ENCODE peak calls at places on chromosomes 13 and 19, in ten cellular contexts. M is pancreas; D is CD8-positive, alpha-beta T cell; R is fibroblast of lung; U is HuH-7.5; W is NCI-H1105; X is amniotic stem cell; N is lung; Q is brain pericyte; H is sciatic nerve. F is an unnamed sample.

GRCh38 chr19:30326076-30326710 is 46.0 kb upstream of the ZNF536 start:
- DNase-seq in M (no peak), N (no peak), R (no peak), U (no peak), W (no peak), H (no peak), D (no peak), X (no peak), Q (no peak), F (no peak)

GRCh38 chr13:33213024-33213795 is 72.3 kb downstream of the STARD13 start:
- DNase-seq in N (no peak), H (no peak), R (no peak), W (no peak), X (no peak), D (no peak), M (no peak), Q (no peak), U (no peak), F (no peak)

GRCh38 chr13:28478127-28478526 is 16.8 kb downstream of the FLT1 start:
- DNase-seq in N (no peak), R (peak), H (no peak), W (no peak), M (no peak), Q (no peak), X (peak), D (no peak), U (no peak), F (no peak)

GRCh38 chr19:40600086-40600917 is 867 bp upstream of the LTBP4 start:
- DNase-seq in N (no peak), R (no peak), X (no peak), H (peak), Q (no peak), U (peak), D (no peak), W (no peak), M (no peak), F (no peak)

GRCh38 chr19:45752639-45753038 is 16.4 kb downstream of the SIX5 start:
- DNase-seq in N (no peak), H (no peak), X (no peak), Q (no peak), D (no peak), U (no peak), R (no peak), M (no peak), W (no peak), F (no peak)

GRCh38 chr13:109999659-110000533 is 213.5 kb upstream of the IRS2 start:
- DNase-seq in N (no peak), X (no peak), W (no peak), U (no peak), H (no peak), Q (no peak), M (no peak), D (no peak), R (no peak), F (no peak)

GRCh38 chr13:106493569-106493968 is 41.9 kb downstream of the EFNB2 start:
- DNase-seq in M (no peak), N (peak), D (no peak), X (no peak), W (no peak), U (no peak), Q (no peak), H (no peak), R (no peak), F (no peak)

GRCh38 chr19:11693505-11694499 is 44.9 kb downstream of the ZNF823 start:
- DNase-seq in H (no peak), U (no peak), Q (no peak), R (peak), X (peak), D (no peak), W (peak), M (no peak), N (no peak), F (no peak)

GRCh38 chr19:42248270-42249148 is 6.1 kb upstream of the GSK3A start:
- DNase-seq in R (no peak), W (no peak), U (no peak), H (no peak), M (peak), X (no peak), N (no peak), D (no peak), Q (no peak), F (no peak)

GRCh38 chr19:11984986-11985385 is 20.1 kb downstream of the ZNF763 start:
- DNase-seq in H (no peak), M (no peak), U (no peak), R (no peak), D (no peak), Q (no peak), N (no peak), X (no peak), W (peak), F (no peak)

GRCh38 chr19:38736036-38736412 is 8.2 kb downstream of the CAPN12 start:
- DNase-seq in U (peak), W (no peak), R (no peak), N (peak), H (peak), Q (no peak), M (peak), X (no peak), D (no peak), F (peak)

GRCh38 chr19:16824658-16825311 is 4.4 kb upstream of the SIN3B start:
- DNase-seq in W (no peak), Q (no peak), D (no peak), N (no peak), M (no peak), R (no peak), X (no peak), U (no peak), H (no peak), F (no peak)

GRCh38 chr19:33193864-33194362 is at the start of gene LRP3:
- DNase-seq in R (peak), Q (no peak), M (peak), D (no peak), U (peak), N (no peak), X (peak), W (peak), H (no peak), F (no peak)

GRCh38 chr13:36888645-36889044 is 31.4 kb downstream of the SMAD9 start:
- DNase-seq in D (no peak), M (no peak), U (no peak), R (no peak), Q (no peak), N (no peak), H (no peak), X (no peak), W (no peak), F (no peak)

GRCh38 chr19:46134527-46134926 is 10.0 kb upstream of the IGFL3 start:
- DNase-seq in D (no peak), U (no peak), N (no peak), X (no peak), H (no peak), M (no peak), W (no peak), Q (no peak), R (peak), F (no peak)

GRCh38 chr19:18436651-18437478 is 1.1 kb downstream of the ISYNA1 start:
- DNase-seq in X (no peak), M (peak), N (no peak), D (peak), W (peak), R (peak), U (peak), H (peak), Q (no peak), F (peak)

GRCh38 chr19:48752511-48753365 is at the start of gene FUT1:
- DNase-seq in H (no peak), M (peak), W (peak), D (no peak), R (no peak), U (no peak), N (peak), Q (no peak), X (no peak), F (peak)

GRCh38 chr19:41698746-41699230 is 9.6 kb upstream of the CEACAM5 start:
- DNase-seq in N (no peak), H (no peak), X (no peak), W (no peak), U (no peak), M (no peak), Q (no peak), R (no peak), D (no peak), F (no peak)

GRCh38 chr19:2607712-2608601 is 94.5 kb downstream of the GNG7 start:
- DNase-seq in X (no peak), D (peak), W (peak), H (peak), Q (no peak), N (no peak), U (no peak), R (no peak), M (peak), F (peak)

GRCh38 chr19:10762656-10763055 is 44.8 kb downstream of the DNM2 start:
- DNase-seq in Q (no peak), H (no peak), N (no peak), X (no peak), R (no peak), D (peak), W (no peak), M (no peak), U (no peak), F (no peak)

GRCh38 chr13:49641810-49642291 is 13.5 kb downstream of the ARL11 start:
- DNase-seq in X (peak), W (no peak), D (no peak), H (peak), N (peak), Q (no peak), M (no peak), R (peak), U (no peak), F (no peak)

GRCh38 chr13:71603255-71603654 is 263.7 kb downstream of the DACH1 start:
- DNase-seq in N (no peak), Q (no peak), M (no peak), R (no peak), H (no peak), D (no peak), X (no peak), W (no peak), U (no peak), F (no peak)

GRCh38 chr13:108681986-108682562 is 52.7 kb downstream of the MYO16 start:
- DNase-seq in U (no peak), H (no peak), M (no peak), W (no peak), D (no peak), R (no peak), X (no peak), Q (no peak), N (no peak), F (no peak)

GRCh38 chr19:35350591-35350990 is 2.9 kb downstream of the FFAR1 start:
- DNase-seq in D (no peak), M (no peak), W (no peak), Q (no peak), N (no peak), U (no peak), H (peak), X (no peak), R (no peak), F (no peak)

GRCh38 chr13:93244918-93245280 is 18.3 kb downstream of the GPC6 start:
- DNase-seq in U (no peak), W (no peak), Q (no peak), X (no peak), R (no peak), D (no peak), N (no peak), H (no peak), M (no peak), F (no peak)

GRCh38 chr13:49308104-49308875 is 60.6 kb downstream of the CDADC1 start:
- DNase-seq in W (no peak), M (peak), H (peak), N (peak), R (peak), D (no peak), U (no peak), X (no peak), Q (peak), F (no peak)

GRCh38 chr19:47582320-47582909 is 9.5 kb upstream of the ZNF541 start:
- DNase-seq in R (peak), M (no peak), Q (no peak), X (peak), D (no peak), U (no peak), W (no peak), N (no peak), H (no peak), F (no peak)

GRCh38 chr19:12126707-12127106 is 13.4 kb downstream of the ZNF20 start:
- DNase-seq in R (no peak), M (no peak), D (no peak), U (peak), H (no peak), Q (no peak), W (no peak), X (no peak), N (no peak), F (no peak)

GRCh38 chr19:5292453-5292842 is 48.2 kb downstream of the PTPRS start:
- DNase-seq in W (peak), X (no peak), U (no peak), N (no peak), D (peak), H (no peak), R (no peak), Q (no peak), M (peak), F (no peak)

GRCh38 chr19:3693030-3693925 is 7.0 kb downstream of the PIP5K1C start:
- DNase-seq in N (no peak), U (no peak), M (no peak), H (no peak), Q (no peak), X (no peak), D (no peak), R (no peak), W (no peak), F (no peak)

GRCh38 chr13:114067886-114068722 is 64.3 kb downstream of the RASA3 start:
- DNase-seq in X (no peak), M (no peak), R (no peak), N (no peak), Q (no peak), H (peak), D (no peak), U (no peak), W (no peak), F (peak)

GRCh38 chr19:48637948-48638830 is 1.0 kb upstream of the DBP start:
- DNase-seq in R (peak), W (peak), X (peak), D (peak), Q (peak), U (peak), N (peak), H (peak), M (peak), F (peak)

F was measured in effector CD4-positive, alpha-beta T cell.